ENCODE peak calls at places on chromosomes 13 and 19, in four cellular contexts. G, Z, C and N are unnamed samples.

GRCh38 chr19:56525214-56525860 is 13.4 kb upstream of the ZFP28 start:
- DNase-seq in G (no peak), Z (no peak), C (no peak), N (no peak)

GRCh38 chr13:31885994-31886393 is 145.6 kb upstream of the FRY start:
- DNase-seq in G (no peak), Z (no peak), C (peak), N (no peak)

GRCh38 chr13:98549006-98549727 is 27.7 kb downstream of the STK24 start:
- DNase-seq in G (no peak), Z (no peak), C (no peak), N (no peak)

GRCh38 chr19:52270266-52270885 is 989 bp downstream of the ZNF766 start:
- DNase-seq in G (peak), Z (no peak), C (peak), N (peak)

GRCh38 chr19:14081797-14082674 is 3.5 kb downstream of the C19orf67 start:
- DNase-seq in G (peak), Z (no peak), C (peak), N (no peak)

GRCh38 chr13:33279898-33280549 is 5.5 kb downstream of the STARD13 start:
- DNase-seq in G (peak), Z (no peak), C (no peak), N (no peak)

GRCh38 chr13:75417647-75418046 is 64.3 kb downstream of the TBC1D4 start:
- DNase-seq in G (no peak), Z (no peak), C (no peak), N (no peak)

GRCh38 chr19:7463575-7463974 is 25.3 kb downstream of the PEX11G start:
- DNase-seq in G (no peak), Z (no peak), C (no peak), N (no peak)

GRCh38 chr13:53198017-53198416 is 169.4 kb downstream of the OLFM4 start:
- DNase-seq in G (no peak), Z (no peak), C (no peak), N (no peak)

GRCh38 chr13:111323549-111323948 is 3.1 kb downstream of the TEX29 start:
- DNase-seq in G (no peak), Z (no peak), C (no peak), N (no peak)

GRCh38 chr13:41756198-41756885 is 204.6 kb downstream of the VWA8 start:
- DNase-seq in G (no peak), Z (no peak), C (no peak), N (no peak)

DNA sequence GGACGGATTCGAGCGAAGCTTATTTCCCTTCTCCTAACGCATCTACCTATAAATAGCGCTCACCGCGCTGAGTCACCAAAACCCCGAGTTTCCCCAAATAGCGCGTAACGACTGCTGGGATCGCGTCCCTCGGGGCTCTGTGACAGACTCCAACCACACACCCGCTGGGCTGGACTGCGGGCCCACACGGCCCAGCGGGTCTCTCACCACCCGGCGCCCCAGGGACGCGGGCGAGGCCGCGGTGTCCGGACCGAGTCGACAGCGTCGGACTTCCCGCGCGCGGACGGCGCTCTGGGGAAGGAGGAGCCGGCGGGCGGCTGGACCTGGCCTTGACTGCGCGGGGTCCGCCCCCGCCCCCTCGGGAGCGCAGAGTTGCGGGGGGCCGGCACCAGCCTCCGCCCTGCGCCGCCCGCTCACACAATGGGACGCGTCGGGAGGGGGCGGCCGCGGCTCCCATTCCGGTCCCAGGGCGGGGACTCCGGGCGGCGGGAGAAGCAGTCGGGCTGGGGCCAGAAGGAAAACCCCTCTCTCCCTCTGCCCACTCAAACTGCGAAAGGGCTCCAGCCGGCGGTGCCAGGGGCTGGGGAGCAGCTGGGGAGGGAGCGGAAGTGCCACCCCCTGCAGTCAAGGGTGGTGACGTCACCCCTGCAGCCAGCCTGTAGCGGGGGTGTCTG is 108.8 kb downstream of the KCNRG start:
- DNase-seq in G (peak), Z (no peak), C (no peak), N (peak)
- TF ChIP-seq CTCF in G (no peak), Z (no peak), C (no peak), N (no peak)

GRCh38 chr19:31099470-31100190 is 249.6 kb downstream of the TSHZ3 start:
- DNase-seq in G (no peak), Z (no peak), C (no peak), N (no peak)

GRCh38 chr19:31104451-31104850 is 244.8 kb downstream of the TSHZ3 start:
- DNase-seq in G (no peak), Z (no peak), C (no peak), N (no peak)

GRCh38 chr19:31102674-31103073 is 246.6 kb downstream of the TSHZ3 start:
- DNase-seq in G (no peak), Z (no peak), C (no peak), N (no peak)

GRCh38 chr19:31103228-31103627 is 246.0 kb downstream of the TSHZ3 start:
- DNase-seq in G (no peak), Z (no peak), C (no peak), N (no peak)

DNA sequence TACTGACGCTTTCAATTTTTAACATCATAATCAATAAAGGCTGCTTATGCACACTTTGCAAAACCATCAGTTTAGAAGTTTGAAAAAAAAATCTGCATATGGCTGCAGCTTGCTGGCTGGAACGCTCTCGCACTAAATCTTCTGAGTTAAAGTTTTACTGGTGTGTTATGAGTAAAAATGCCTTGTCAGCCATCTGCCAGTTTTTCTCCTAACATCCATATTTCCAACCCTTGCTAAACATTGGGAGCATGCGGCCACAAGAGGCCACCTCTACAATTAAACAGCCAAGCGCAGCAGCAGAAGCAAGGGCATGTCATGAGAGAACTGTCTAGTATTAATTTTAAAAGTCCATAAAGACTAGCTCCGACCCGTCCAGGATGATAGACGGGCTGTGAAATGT is 248.3 kb downstream of the TSHZ3 start:
- DNase-seq in G (no peak), Z (no peak), C (no peak), N (no peak)
- TF ChIP-seq CTCF in G (no peak), Z (peak), C (no peak), N (no peak)

GRCh38 chr19:2136796-2137195 is 14.6 kb downstream of the AP3D1 start:
- DNase-seq in G (no peak), Z (no peak), C (no peak), N (no peak)
- TF ChIP-seq CTCF in G (no peak), Z (no peak), C (no peak), N (no peak)

DNA sequence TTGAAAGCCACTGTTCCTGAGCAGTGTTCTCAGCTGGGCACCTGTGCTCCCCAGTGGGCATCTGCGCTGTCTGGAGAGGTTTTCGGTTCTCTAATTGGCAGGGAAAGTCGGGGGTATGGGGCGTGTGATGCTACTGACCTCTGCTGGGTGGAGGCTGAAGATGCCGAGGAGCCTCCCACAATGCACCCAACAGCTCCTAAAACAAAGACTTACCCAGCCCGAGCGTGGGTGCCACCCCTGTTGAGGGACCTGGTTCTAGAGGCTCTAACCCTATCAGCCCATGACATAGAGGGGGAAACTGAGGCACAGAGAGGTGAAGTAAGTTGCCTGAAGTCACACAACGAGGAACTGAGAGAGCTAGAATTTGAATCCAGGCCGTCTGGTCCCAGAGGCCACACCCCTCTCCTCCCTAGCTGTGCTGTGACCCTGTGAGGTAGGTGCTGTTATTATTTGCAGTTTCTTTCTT is 2.3 kb downstream of the SPACA4 start:
- DNase-seq in G (peak), Z (no peak), C (peak), N (no peak)
- TF ChIP-seq CTCF in G (peak), Z (peak), C (peak), N (peak)

GRCh38 chr19:42450314-42450934 is 7.7 kb upstream of the CXCL17 start:
- DNase-seq in G (peak), Z (no peak), C (peak), N (peak)
- TF ChIP-seq CTCF in G (peak), Z (peak), C (peak), N (peak)

DNA sequence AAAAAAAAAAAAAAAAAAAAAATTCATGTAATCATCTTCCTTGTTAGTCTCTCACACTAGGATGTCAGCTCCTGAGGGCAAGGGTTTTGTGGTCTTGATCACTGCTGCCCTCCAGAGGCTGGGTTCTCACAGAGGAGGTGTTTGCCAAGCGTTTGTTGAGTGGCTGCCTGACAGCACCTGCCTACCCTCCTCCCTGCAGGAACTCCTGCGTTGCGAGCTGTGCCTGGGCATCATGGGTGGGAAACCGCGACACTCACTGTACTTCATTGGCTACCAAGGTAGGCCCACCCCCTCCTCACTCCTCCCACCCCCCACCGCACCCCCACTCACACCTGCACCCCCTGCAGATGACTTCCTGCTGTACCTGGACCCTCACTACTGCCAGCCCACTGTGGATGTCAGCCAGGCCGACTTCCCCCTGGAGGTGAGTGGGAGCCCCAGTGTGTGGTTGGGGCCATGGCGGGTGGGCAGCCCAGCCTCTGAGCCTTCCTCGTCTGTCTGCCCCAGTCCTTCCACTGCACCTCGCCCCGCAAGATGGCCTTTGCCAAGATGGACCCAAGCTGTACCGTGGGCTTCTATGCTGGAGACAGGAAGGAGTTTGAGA is 8.1 kb downstream of the ATG4D start:
- DNase-seq in G (peak), Z (no peak), C (no peak), N (peak)
- TF ChIP-seq CTCF in G (no peak), Z (no peak), C (no peak), N (peak)

GRCh38 chr13:40469581-40470282 is 196.7 kb downstream of the FOXO1 start:
- DNase-seq in G (no peak), Z (no peak), C (no peak), N (no peak)
- TF ChIP-seq CTCF in G (no peak), Z (no peak), C (no peak), N (no peak)

GRCh38 chr19:55062735-55063491 is at the start of gene RDH13:
- DNase-seq in G (peak), Z (peak), C (peak), N (peak)

GRCh38 chr19:55056827-55057226 is 6.1 kb downstream of the RDH13 start:
- DNase-seq in G (no peak), Z (no peak), C (no peak), N (no peak)

GRCh38 chr19:55053735-55054134 is 9.2 kb downstream of the RDH13 start:
- DNase-seq in G (no peak), Z (no peak), C (no peak), N (no peak)

GRCh38 chr19:55063492-55063843 is 520 bp upstream of the RDH13 start:
- DNase-seq in G (no peak), Z (no peak), C (no peak), N (no peak)

DNA sequence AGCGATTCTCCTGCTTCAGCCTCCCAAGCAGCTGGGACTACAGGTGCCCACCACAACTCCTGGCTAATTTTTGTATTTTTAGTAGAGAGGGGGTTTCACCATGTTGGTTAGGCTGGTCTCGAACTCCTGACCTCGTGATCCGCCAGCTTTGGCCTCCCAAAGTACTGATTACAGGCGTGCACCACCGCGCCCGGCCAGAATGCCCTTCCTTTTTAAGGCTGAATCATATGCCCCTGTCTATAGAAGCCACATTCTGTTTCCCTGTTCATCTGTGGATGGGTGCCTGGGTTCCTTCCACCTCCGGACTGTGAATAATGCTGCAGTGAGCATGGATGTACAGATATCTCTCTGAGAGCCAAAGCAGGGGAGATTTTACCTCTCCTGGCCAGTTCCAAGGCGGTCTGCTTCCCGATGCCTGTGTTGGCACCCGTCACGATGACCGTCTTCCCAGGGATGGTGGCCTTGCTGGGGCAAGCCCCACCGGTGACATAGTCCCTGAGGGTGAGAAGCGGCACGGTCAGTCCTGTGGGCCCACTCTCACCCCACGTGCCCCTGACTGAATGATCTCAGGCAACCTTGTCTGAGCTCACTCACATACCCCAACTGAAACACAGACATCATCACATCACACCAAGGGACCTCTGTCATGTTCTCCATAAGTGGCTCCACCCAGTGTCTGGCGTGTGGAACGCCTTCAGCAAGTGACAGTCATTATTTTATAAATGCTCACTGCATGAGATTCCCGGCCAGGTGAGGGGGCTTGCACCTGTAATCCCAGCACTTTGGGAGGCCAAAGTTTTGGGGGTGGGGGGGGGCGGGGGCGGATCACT is 4.0 kb downstream of the RDH13 start:
- DNase-seq in G (no peak), Z (no peak), C (no peak), N (no peak)
- TF ChIP-seq CTCF in G (no peak), Z (no peak), C (no peak), N (no peak)

DNA sequence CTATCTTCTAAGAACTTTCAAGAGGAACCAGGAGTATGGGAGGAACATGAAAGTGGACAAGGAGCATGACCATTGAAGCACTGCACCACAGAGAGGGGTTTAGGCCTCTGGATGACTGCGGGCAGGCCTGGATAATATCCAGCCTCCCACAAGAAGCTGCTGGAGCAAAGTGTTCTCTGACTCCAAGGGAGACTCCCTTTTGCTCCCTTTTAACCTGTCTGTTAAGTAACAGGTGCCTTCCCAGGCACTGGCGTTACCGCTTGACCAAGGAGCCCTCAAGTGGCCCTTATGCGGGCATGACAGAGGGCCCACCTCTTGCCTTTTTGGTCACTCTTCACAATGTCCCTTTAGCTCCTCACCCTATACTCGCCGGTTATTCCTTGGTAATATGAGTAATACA is 666.2 kb downstream of the SLITRK6 start:
- DNase-seq in G (no peak), Z (no peak), C (no peak), N (no peak)
- TF ChIP-seq CTCF in G (no peak), Z (no peak), C (no peak), N (no peak)